ENCODE peak calls at places on chromosomes 6 and 20, in four cellular contexts. C, A, Z and R are unnamed samples.

GRCh38 chr6:13432526-13433218 is 54.7 kb downstream of the GFOD1 start:
- DNase-seq in C (no peak), A (no peak), Z (no peak), R (no peak)

GRCh38 chr6:126112171-126112632 is 125.9 kb downstream of the TRMT11 start:
- DNase-seq in C (no peak), A (no peak), Z (peak), R (no peak)

GRCh38 chr6:21098744-21099143 is 494.8 kb upstream of the SOX4 start:
- DNase-seq in C (no peak), A (no peak), Z (no peak), R (no peak)

GRCh38 chr6:37763413-37763812 is 56.1 kb upstream of the ZFAND3 start:
- DNase-seq in C (no peak), A (no peak), Z (no peak), R (no peak)

GRCh38 chr6:40556023-40556422 is 31.1 kb downstream of the LRFN2 start:
- DNase-seq in C (no peak), A (no peak), Z (no peak), R (no peak)

GRCh38 chr6:109055771-109056235 is 38.8 kb downstream of the SESN1 start:
- DNase-seq in C (no peak), A (no peak), Z (no peak), R (no peak)

GRCh38 chr6:105784179-105784578 is 302.0 kb upstream of the PRDM1 start:
- DNase-seq in C (no peak), A (no peak), Z (no peak), R (no peak)

GRCh38 chr6:41548098-41548840 is 2.1 kb downstream of the FOXP4 start:
- DNase-seq in C (no peak), A (no peak), Z (no peak), R (peak)

GRCh38 chr20:1644101-1644962 is 13.2 kb downstream of the SIRPG start:
- DNase-seq in C (no peak), A (no peak), Z (no peak), R (no peak)

GRCh38 chr20:21521596-21522478 is 8.0 kb upstream of the NKX2-2 start:
- DNase-seq in C (no peak), A (no peak), Z (no peak), R (peak)

GRCh38 chr6:146813554-146813953 is 214.8 kb downstream of the ADGB start:
- DNase-seq in C (no peak), A (no peak), Z (no peak), R (no peak)

GRCh38 chr20:32871622-32872160 is 13.0 kb downstream of the EFCAB8 start:
- DNase-seq in C (no peak), A (no peak), Z (no peak), R (no peak)

GRCh38 chr6:42093582-42094329 is 43.4 kb downstream of the TAF8 start:
- DNase-seq in C (no peak), A (no peak), Z (no peak), R (no peak)

GRCh38 chr6:158847786-158848185 is 28.6 kb upstream of the EZR start:
- DNase-seq in C (no peak), A (no peak), Z (no peak), R (no peak)

GRCh38 chr6:56292505-56293181 is 45.3 kb upstream of the COL21A1 start:
- DNase-seq in C (peak), A (peak), Z (peak), R (peak)

GRCh38 chr6:111113731-111114438 is 26.6 kb downstream of the SLC16A10 start:
- DNase-seq in C (no peak), A (no peak), Z (no peak), R (no peak)

GRCh38 chr6:87706187-87706966 is 4.3 kb upstream of the AKIRIN2 start:
- DNase-seq in C (no peak), A (no peak), Z (no peak), R (no peak)

GRCh38 chr6:34148864-34149810 is 3.2 kb upstream of the GRM4 start:
- DNase-seq in C (no peak), A (no peak), Z (no peak), R (peak)

GRCh38 chr6:89385846-89386245 is 26.2 kb downstream of the RRAGD start:
- DNase-seq in C (peak), A (no peak), Z (no peak), R (no peak)

GRCh38 chr6:133590196-133590595 is 298.7 kb upstream of the TCF21 start:
- DNase-seq in C (no peak), A (no peak), Z (no peak), R (no peak)

GRCh38 chr6:36054965-36055364 is 27.4 kb downstream of the MAPK14 start:
- DNase-seq in C (no peak), A (no peak), Z (no peak), R (no peak)

GRCh38 chr6:30555428-30556005 is 772 bp downstream of the GNL1 start:
- DNase-seq in C (peak), A (peak), Z (no peak), R (no peak)

GRCh38 chr6:40285535-40285934 is 301.6 kb downstream of the LRFN2 start:
- DNase-seq in C (no peak), A (no peak), Z (no peak), R (no peak)

GRCh38 chr6:155436981-155437749 is 18.5 kb downstream of the NOX3 start:
- DNase-seq in C (no peak), A (no peak), Z (no peak), R (no peak)

GRCh38 chr20:7660165-7660564 is 280.1 kb downstream of the HAO1 start:
- DNase-seq in C (no peak), A (no peak), Z (no peak), R (no peak)

GRCh38 chr20:20368414-20369352 is 779 bp downstream of the INSM1 start:
- DNase-seq in C (no peak), A (no peak), Z (no peak), R (peak)

GRCh38 chr20:32333988-32334885 is 23.9 kb upstream of the ASXL1 start:
- DNase-seq in C (no peak), A (no peak), Z (no peak), R (peak)

GRCh38 chr6:90907931-90908655 is 321.2 kb upstream of the MAP3K7 start:
- DNase-seq in C (no peak), A (no peak), Z (no peak), R (no peak)

GRCh38 chr6:24658573-24659511 is 7.9 kb downstream of the TDP2 start:
- DNase-seq in C (no peak), A (no peak), Z (no peak), R (no peak)

DNA sequence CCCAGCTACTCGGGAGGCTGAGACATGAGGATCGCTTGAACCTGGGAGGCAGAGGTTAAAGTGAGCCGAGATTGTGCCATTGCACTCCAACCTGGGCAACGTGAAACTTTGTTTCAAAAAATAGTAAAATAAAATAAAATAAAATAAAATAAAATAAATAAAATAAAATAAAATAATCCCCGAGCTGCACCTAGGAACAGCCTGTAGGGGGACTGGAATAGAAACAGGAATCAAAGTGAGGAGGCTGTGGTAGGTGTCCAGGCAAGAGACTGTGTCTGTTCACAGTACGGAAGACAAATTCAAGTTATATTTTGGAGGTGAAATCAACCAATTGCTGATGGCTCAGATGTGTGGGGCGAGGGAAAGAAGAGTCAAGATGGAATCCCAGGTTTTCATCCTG is 86.2 kb downstream of the KCNB1 start:
- DNase-seq in C (no peak), A (no peak), Z (no peak), R (no peak)
- TF ChIP-seq CTCF in C (no peak), A (peak), Z (no peak), R (no peak)

DNA sequence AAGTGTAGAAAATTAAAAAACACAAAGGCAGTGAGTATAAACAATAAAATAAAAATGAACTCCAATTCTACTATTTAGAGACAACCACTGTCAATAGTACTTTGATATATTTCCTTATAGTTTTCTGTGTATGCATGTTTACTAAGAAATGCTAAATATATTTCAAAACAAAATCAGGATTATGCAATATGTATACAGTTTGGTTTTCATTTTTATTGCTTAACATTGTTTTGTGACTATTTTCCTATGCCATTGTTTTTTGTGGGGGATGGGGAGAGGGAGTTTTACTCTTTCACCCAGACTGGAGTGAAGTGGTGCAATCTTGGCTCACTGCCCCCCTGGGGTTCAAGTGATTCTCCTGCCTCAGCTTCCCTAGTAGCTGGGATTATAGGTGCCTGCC is 19.6 kb downstream of the OR2A4 start:
- DNase-seq in C (no peak), A (no peak), Z (no peak), R (no peak)
- TF ChIP-seq CTCF in C (no peak), A (no peak), Z (no peak), R (no peak)

GRCh38 chr6:124795879-124796838 is 166.1 kb upstream of the RNF217 start:
- DNase-seq in C (peak), A (peak), Z (no peak), R (no peak)
- TF ChIP-seq CTCF in C (peak), A (peak), Z (peak), R (no peak)

GRCh38 chr20:44334306-44334705 is 2.5 kb upstream of the R3HDML start:
- DNase-seq in C (no peak), A (no peak), Z (no peak), R (no peak)
- TF ChIP-seq CTCF in C (no peak), A (no peak), Z (no peak), R (no peak)

GRCh38 chr6:152124432-152125074 is 317.1 kb downstream of the ESR1 start:
- DNase-seq in C (peak), A (no peak), Z (peak), R (peak)

GRCh38 chr6:152130441-152130840 is 323.0 kb downstream of the ESR1 start:
- DNase-seq in C (no peak), A (no peak), Z (no peak), R (no peak)

GRCh38 chr6:152127429-152128165 is 320.1 kb downstream of the ESR1 start:
- DNase-seq in C (no peak), A (no peak), Z (no peak), R (no peak)

DNA sequence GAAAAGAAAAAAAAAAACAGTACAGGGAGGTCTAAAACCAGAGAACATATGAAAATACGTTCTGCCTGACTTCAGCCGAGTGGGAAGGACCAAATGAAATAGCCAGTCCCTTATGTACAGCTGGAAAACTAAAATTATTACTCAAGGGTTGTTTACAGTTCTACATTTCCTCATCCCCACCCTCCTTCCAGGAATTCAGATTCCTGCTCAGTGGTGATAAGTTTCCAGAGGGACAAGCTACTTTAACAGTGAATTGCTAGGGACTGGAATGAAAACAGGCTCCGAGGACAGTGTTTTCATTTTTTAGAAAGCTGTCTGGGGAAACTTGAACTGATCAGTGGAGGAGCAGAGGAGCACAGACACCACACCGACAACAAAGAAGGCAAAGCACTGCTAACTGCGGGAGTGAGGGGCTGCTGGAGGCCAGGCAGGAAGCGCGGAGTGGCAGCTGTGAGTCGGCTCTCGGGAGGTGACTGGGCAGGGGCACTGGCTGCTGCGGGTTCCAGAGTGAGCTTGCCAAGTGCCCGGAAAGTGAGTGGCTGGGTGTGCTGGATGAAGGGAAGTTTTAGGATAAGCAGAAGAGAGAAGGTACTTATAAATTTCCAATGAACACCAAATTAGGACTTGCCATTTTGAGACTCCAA is 322.2 kb downstream of the ESR1 start:
- DNase-seq in C (no peak), A (no peak), Z (no peak), R (no peak)
- TF ChIP-seq CTCF in C (no peak), A (no peak), Z (no peak), R (no peak)

DNA sequence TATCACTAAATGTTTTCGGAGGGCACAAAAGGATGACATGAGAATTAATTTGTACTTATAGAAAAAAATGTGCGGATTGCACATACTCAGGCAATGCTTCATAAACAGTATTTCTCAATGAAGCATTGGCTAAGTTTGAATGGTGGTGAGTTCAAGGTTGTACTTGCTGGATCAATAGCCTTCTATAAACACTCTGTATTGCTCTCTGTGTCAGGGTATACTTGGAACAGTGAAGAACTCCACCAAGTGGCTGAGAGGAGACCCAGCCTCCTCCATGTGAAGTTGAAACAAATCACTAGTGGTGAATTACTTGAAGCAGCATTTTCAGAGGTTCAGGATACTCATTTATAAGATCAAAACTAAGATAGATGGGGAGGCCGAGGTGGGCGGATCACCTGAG is 360.6 kb downstream of the RIMS1 start:
- DNase-seq in C (no peak), A (no peak), Z (no peak), R (no peak)
- TF ChIP-seq CTCF in C (peak), A (no peak), Z (no peak), R (no peak)

GRCh38 chr20:36144336-36144735 is 10.2 kb upstream of the EPB41L1 start:
- DNase-seq in C (no peak), A (no peak), Z (no peak), R (no peak)

GRCh38 chr20:36135821-36136220 is 18.7 kb upstream of the EPB41L1 start:
- DNase-seq in C (no peak), A (no peak), Z (no peak), R (no peak)

GRCh38 chr20:36145877-36146707 is 8.4 kb upstream of the EPB41L1 start:
- DNase-seq in C (peak), A (no peak), Z (no peak), R (no peak)

GRCh38 chr20:36141310-36141709 is 13.2 kb upstream of the EPB41L1 start:
- DNase-seq in C (no peak), A (no peak), Z (no peak), R (no peak)
- TF ChIP-seq CTCF in C (peak), A (no peak), Z (no peak), R (no peak)